ENCODE peak calls at places on chromosomes 11 and 22, in eight cellular contexts. One of them, this sample, is unnamed. For H3K27me3, the result is how much of the 10 kb centered on the place peaks cover.

GRCh38 chr11:76297143-76297542 is 83.8 kb downstream of the THAP12 start:
- DNase-seq in small intestine: no peak
- DNase-seq in right atrium auricular region: no peak
- DNase-seq in mesenchymal stem cell: no peak
- DNase-seq in body of pancreas: no peak
- DNase-seq in fibroblast of lung: no peak
- DNase-seq in left ventricle myocardium inferior: no peak
- DNase-seq in CD8-positive, alpha-beta T cell: no peak
- DNase-seq in this sample: no peak

GRCh38 chr11:14248577-14248976 is 110.4 kb downstream of the RRAS2 start:
- DNase-seq in small intestine: no peak
- DNase-seq in left ventricle myocardium inferior: no peak
- DNase-seq in CD8-positive, alpha-beta T cell: peak
- DNase-seq in mesenchymal stem cell: no peak
- DNase-seq in body of pancreas: no peak
- DNase-seq in fibroblast of lung: no peak
- DNase-seq in right atrium auricular region: no peak
- DNase-seq in this sample: no peak

GRCh38 chr11:64131657-64132387 is 34.1 kb downstream of the MACROD1 start:
- DNase-seq in right atrium auricular region: no peak
- DNase-seq in body of pancreas: no peak
- DNase-seq in small intestine: no peak
- DNase-seq in CD8-positive, alpha-beta T cell: no peak
- DNase-seq in left ventricle myocardium inferior: no peak
- DNase-seq in fibroblast of lung: no peak
- DNase-seq in mesenchymal stem cell: no peak
- DNase-seq in this sample: no peak

GRCh38 chr11:33310720-33311500 is 53.7 kb downstream of the HIPK3 start:
- DNase-seq in body of pancreas: no peak
- DNase-seq in right atrium auricular region: no peak
- DNase-seq in mesenchymal stem cell: peak
- DNase-seq in fibroblast of lung: peak
- DNase-seq in left ventricle myocardium inferior: no peak
- DNase-seq in CD8-positive, alpha-beta T cell: no peak
- DNase-seq in small intestine: no peak
- DNase-seq in this sample: no peak

GRCh38 chr11:95684170-95684569 is 105.4 kb downstream of the FAM76B start:
- DNase-seq in small intestine: no peak
- DNase-seq in fibroblast of lung: no peak
- DNase-seq in left ventricle myocardium inferior: no peak
- DNase-seq in right atrium auricular region: no peak
- DNase-seq in CD8-positive, alpha-beta T cell: no peak
- DNase-seq in body of pancreas: no peak
- DNase-seq in mesenchymal stem cell: no peak
- DNase-seq in this sample: no peak

GRCh38 chr22:22993184-22993583 is 77.1 kb upstream of the GNAZ start:
- DNase-seq in left ventricle myocardium inferior: no peak
- DNase-seq in body of pancreas: no peak
- DNase-seq in small intestine: peak
- DNase-seq in fibroblast of lung: no peak
- DNase-seq in CD8-positive, alpha-beta T cell: no peak
- DNase-seq in right atrium auricular region: no peak
- DNase-seq in mesenchymal stem cell: no peak
- DNase-seq in this sample: no peak

GRCh38 chr11:67178421-67178820 is 59.4 kb downstream of the KDM2A start:
- DNase-seq in fibroblast of lung: peak
- DNase-seq in small intestine: no peak
- DNase-seq in body of pancreas: no peak
- DNase-seq in right atrium auricular region: no peak
- DNase-seq in mesenchymal stem cell: peak
- DNase-seq in left ventricle myocardium inferior: no peak
- DNase-seq in CD8-positive, alpha-beta T cell: no peak
- DNase-seq in this sample: no peak

GRCh38 chr11:75445315-75445953 is 12.4 kb upstream of the KLHL35 start:
- DNase-seq in left ventricle myocardium inferior: peak
- DNase-seq in small intestine: peak
- DNase-seq in fibroblast of lung: peak
- DNase-seq in CD8-positive, alpha-beta T cell: peak
- DNase-seq in mesenchymal stem cell: peak
- DNase-seq in right atrium auricular region: peak
- DNase-seq in body of pancreas: peak
- DNase-seq in this sample: peak

GRCh38 chr11:84091212-84091986 is 805.2 kb upstream of the CCDC90B start:
- DNase-seq in left ventricle myocardium inferior: no peak
- DNase-seq in CD8-positive, alpha-beta T cell: no peak
- DNase-seq in mesenchymal stem cell: no peak
- DNase-seq in body of pancreas: no peak
- DNase-seq in small intestine: no peak
- DNase-seq in right atrium auricular region: no peak
- DNase-seq in fibroblast of lung: no peak
- DNase-seq in this sample: no peak

GRCh38 chr11:72629266-72629665 is 45.0 kb downstream of the PDE2A start:
- DNase-seq in small intestine: peak
- DNase-seq in CD8-positive, alpha-beta T cell: no peak
- DNase-seq in body of pancreas: no peak
- DNase-seq in left ventricle myocardium inferior: peak
- DNase-seq in mesenchymal stem cell: peak
- DNase-seq in fibroblast of lung: no peak
- DNase-seq in right atrium auricular region: no peak
- DNase-seq in this sample: no peak

GRCh38 chr22:26673485-26673884 is 16.1 kb downstream of the MIAT start:
- DNase-seq in CD8-positive, alpha-beta T cell: peak
- DNase-seq in body of pancreas: no peak
- DNase-seq in fibroblast of lung: peak
- DNase-seq in small intestine: peak
- DNase-seq in left ventricle myocardium inferior: no peak
- DNase-seq in mesenchymal stem cell: peak
- DNase-seq in right atrium auricular region: no peak
- DNase-seq in this sample: no peak

GRCh38 chr22:33274214-33274828 is 216.1 kb upstream of the SYN3 start:
- DNase-seq in body of pancreas: peak
- DNase-seq in left ventricle myocardium inferior: no peak
- DNase-seq in mesenchymal stem cell: no peak
- DNase-seq in small intestine: peak
- DNase-seq in CD8-positive, alpha-beta T cell: no peak
- DNase-seq in fibroblast of lung: no peak
- DNase-seq in right atrium auricular region: no peak
- DNase-seq in this sample: peak

GRCh38 chr11:102576350-102576749 is 45.8 kb upstream of the MMP7 start:
- DNase-seq in fibroblast of lung: no peak
- DNase-seq in mesenchymal stem cell: no peak
- DNase-seq in left ventricle myocardium inferior: no peak
- DNase-seq in right atrium auricular region: no peak
- DNase-seq in small intestine: no peak
- DNase-seq in CD8-positive, alpha-beta T cell: no peak
- DNase-seq in body of pancreas: no peak
- DNase-seq in this sample: no peak

GRCh38 chr22:49564666-49565515 is 262.8 kb downstream of the BRD1 start:
- DNase-seq in mesenchymal stem cell: no peak
- DNase-seq in small intestine: no peak
- DNase-seq in fibroblast of lung: no peak
- DNase-seq in body of pancreas: no peak
- DNase-seq in CD8-positive, alpha-beta T cell: no peak
- DNase-seq in right atrium auricular region: no peak
- DNase-seq in left ventricle myocardium inferior: no peak
- DNase-seq in this sample: no peak

GRCh38 chr11:57303990-57304579 is 20.7 kb downstream of the TNKS1BP1 start:
- DNase-seq in right atrium auricular region: no peak
- DNase-seq in body of pancreas: no peak
- DNase-seq in mesenchymal stem cell: no peak
- DNase-seq in left ventricle myocardium inferior: no peak
- DNase-seq in fibroblast of lung: peak
- DNase-seq in CD8-positive, alpha-beta T cell: no peak
- DNase-seq in small intestine: no peak
- DNase-seq in this sample: no peak

GRCh38 chr22:41991111-41991510 is 7.5 kb upstream of the WBP2NL start:
- DNase-seq in body of pancreas: no peak
- DNase-seq in fibroblast of lung: no peak
- DNase-seq in right atrium auricular region: no peak
- DNase-seq in left ventricle myocardium inferior: no peak
- DNase-seq in mesenchymal stem cell: no peak
- DNase-seq in CD8-positive, alpha-beta T cell: no peak
- DNase-seq in small intestine: no peak
- DNase-seq in this sample: no peak

GRCh38 chr22:41989246-41989645 is 9.3 kb upstream of the WBP2NL start:
- DNase-seq in left ventricle myocardium inferior: no peak
- DNase-seq in right atrium auricular region: no peak
- DNase-seq in fibroblast of lung: no peak
- DNase-seq in CD8-positive, alpha-beta T cell: no peak
- DNase-seq in mesenchymal stem cell: no peak
- DNase-seq in body of pancreas: no peak
- DNase-seq in small intestine: no peak
- DNase-seq in this sample: no peak

GRCh38 chr22:41995211-41995610 is 3.4 kb upstream of the WBP2NL start:
- DNase-seq in CD8-positive, alpha-beta T cell: no peak
- DNase-seq in mesenchymal stem cell: no peak
- DNase-seq in small intestine: no peak
- DNase-seq in body of pancreas: no peak
- DNase-seq in left ventricle myocardium inferior: no peak
- DNase-seq in right atrium auricular region: no peak
- DNase-seq in fibroblast of lung: no peak
- DNase-seq in this sample: no peak

GRCh38 chr22:41994506-41994905 is 4.1 kb upstream of the WBP2NL start:
- DNase-seq in small intestine: no peak
- DNase-seq in body of pancreas: no peak
- DNase-seq in fibroblast of lung: no peak
- DNase-seq in left ventricle myocardium inferior: no peak
- DNase-seq in mesenchymal stem cell: no peak
- DNase-seq in CD8-positive, alpha-beta T cell: no peak
- DNase-seq in right atrium auricular region: no peak
- DNase-seq in this sample: no peak

DNA sequence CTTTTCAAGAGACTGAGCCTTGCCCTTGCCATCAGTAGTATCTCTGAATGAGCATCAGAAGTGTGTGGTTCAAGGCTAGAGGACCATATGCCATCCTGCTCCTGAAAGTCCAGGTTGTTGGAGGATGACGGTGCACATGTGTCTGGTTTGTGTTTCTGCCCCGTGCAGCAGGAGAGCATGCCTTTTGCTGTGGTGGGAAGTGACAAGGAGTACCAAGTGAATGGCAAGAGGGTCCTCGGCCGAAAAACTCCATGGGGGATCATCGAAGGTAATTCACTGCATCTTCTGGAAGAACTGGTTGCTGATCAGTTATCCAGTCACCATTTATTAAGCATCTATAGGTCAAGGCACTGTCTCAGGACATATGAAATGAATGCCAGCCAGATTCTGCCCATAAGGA is 6.1 kb upstream of the WBP2NL start:
- DNase-seq in fibroblast of lung: no peak
- DNase-seq in mesenchymal stem cell: no peak
- DNase-seq in small intestine: no peak
- DNase-seq in right atrium auricular region: no peak
- DNase-seq in left ventricle myocardium inferior: no peak
- DNase-seq in body of pancreas: no peak
- DNase-seq in CD8-positive, alpha-beta T cell: no peak
- DNase-seq in this sample: no peak
- H3K27me3 ChIP-seq in fibroblast of lung: under half
- H3K27me3 ChIP-seq in mesenchymal stem cell: half or more
- H3K27me3 ChIP-seq in small intestine: under half
- H3K27me3 ChIP-seq in right atrium auricular region: under half
- H3K27me3 ChIP-seq in left ventricle myocardium inferior: under half
- H3K27me3 ChIP-seq in body of pancreas: under half
- H3K27me3 ChIP-seq in CD8-positive, alpha-beta T cell: under half
- H3K27me3 ChIP-seq in this sample: under half

DNA sequence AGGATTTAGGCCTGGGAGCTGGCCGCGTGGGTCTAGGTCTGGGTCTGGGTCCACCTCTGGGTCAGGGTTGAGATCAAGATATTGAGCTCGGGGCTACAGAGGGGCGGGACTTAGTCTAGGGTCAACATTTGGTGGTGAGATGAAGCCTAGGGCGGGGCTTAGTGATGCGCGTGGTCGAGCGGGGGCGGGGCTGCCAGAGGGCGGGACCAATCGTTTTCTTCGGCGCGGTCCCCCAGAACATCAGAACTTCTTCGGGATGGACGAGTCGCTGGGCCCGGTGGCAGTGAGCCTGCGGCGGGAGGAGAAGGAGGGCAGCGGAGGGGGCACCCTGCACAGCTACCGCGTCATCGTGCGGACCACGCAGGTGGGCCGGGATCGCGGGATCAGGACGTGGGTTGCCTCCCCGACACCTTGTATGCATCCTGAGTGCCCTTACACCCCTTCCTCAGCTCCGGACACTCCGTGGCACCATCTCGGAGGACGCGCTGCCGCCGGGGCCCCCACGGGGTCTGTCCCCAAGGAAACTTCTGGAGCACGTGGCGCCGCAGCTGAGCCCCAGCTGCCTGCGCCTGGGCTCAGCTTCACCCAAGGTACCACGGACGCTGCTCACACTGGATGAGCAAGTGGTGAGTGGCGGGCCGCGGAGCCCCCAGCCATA is 4.2 kb downstream of the SIPA1 start:
- DNase-seq in fibroblast of lung: no peak
- DNase-seq in left ventricle myocardium inferior: no peak
- DNase-seq in CD8-positive, alpha-beta T cell: no peak
- DNase-seq in right atrium auricular region: no peak
- DNase-seq in small intestine: no peak
- DNase-seq in body of pancreas: no peak
- DNase-seq in mesenchymal stem cell: no peak
- DNase-seq in this sample: no peak
- H3K4me3 ChIP-seq in fibroblast of lung: no peak
- H3K4me3 ChIP-seq in left ventricle myocardium inferior: peak
- H3K4me3 ChIP-seq in CD8-positive, alpha-beta T cell: peak
- H3K4me3 ChIP-seq in right atrium auricular region: no peak
- H3K4me3 ChIP-seq in small intestine: no peak
- H3K4me3 ChIP-seq in body of pancreas: no peak
- H3K4me3 ChIP-seq in mesenchymal stem cell: no peak
- H3K4me3 ChIP-seq in this sample: no peak

DNA sequence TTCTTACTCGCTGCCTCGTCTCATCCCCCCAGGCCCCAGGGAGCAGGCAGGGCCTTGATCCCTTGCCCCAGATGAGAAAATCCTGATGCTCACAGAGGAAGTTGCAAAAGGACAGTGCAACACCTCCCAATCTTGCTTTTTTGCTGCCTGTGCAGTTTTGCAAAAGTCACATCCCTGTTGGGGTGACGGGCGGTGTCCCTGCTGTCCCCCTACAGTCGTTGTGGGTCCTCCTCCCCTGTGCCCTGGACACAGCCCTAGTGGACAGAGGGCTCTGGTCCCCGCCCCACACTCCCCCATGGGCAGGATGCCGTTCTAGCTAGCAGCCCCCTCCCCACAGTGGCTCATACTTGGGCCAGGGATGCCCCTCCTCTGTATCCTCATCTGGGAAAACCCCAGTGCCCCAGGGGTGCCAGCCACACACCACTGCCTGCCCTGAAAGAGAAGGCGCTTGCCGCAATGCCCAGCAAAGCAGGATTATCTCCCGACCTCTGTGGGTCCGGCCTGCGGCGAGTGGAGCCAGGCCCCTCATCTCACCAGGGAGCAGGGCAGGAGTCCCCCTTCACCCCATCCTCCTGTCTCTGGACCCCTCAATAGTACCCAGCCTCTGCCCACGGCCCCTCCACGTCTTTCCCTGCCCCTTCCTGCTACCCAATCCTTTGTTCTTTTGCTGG is 18.4 kb upstream of the CTSD start:
- DNase-seq in left ventricle myocardium inferior: no peak
- DNase-seq in mesenchymal stem cell: no peak
- DNase-seq in fibroblast of lung: no peak
- DNase-seq in small intestine: no peak
- DNase-seq in right atrium auricular region: no peak
- DNase-seq in CD8-positive, alpha-beta T cell: no peak
- DNase-seq in body of pancreas: no peak
- DNase-seq in this sample: no peak
- H3K27me3 ChIP-seq in left ventricle myocardium inferior: under half
- H3K27me3 ChIP-seq in mesenchymal stem cell: under half
- H3K27me3 ChIP-seq in fibroblast of lung: under half
- H3K27me3 ChIP-seq in small intestine: under half
- H3K27me3 ChIP-seq in right atrium auricular region: under half
- H3K27me3 ChIP-seq in CD8-positive, alpha-beta T cell: under half
- H3K27me3 ChIP-seq in body of pancreas: under half
- H3K27me3 ChIP-seq in this sample: under half

GRCh38 chr22:39651783-39652058 is 81.2 kb downstream of the CACNA1I start:
- DNase-seq in body of pancreas: no peak
- DNase-seq in left ventricle myocardium inferior: no peak
- DNase-seq in CD8-positive, alpha-beta T cell: no peak
- DNase-seq in fibroblast of lung: no peak
- DNase-seq in mesenchymal stem cell: peak
- DNase-seq in small intestine: no peak
- DNase-seq in right atrium auricular region: no peak
- DNase-seq in this sample: no peak
- H3K4me3 ChIP-seq in body of pancreas: no peak
- H3K4me3 ChIP-seq in left ventricle myocardium inferior: no peak
- H3K4me3 ChIP-seq in CD8-positive, alpha-beta T cell: no peak
- H3K4me3 ChIP-seq in fibroblast of lung: no peak
- H3K4me3 ChIP-seq in mesenchymal stem cell: no peak
- H3K4me3 ChIP-seq in small intestine: no peak
- H3K4me3 ChIP-seq in right atrium auricular region: no peak
- H3K4me3 ChIP-seq in this sample: no peak

This sample was measured in DND-41.